ENCODE peak calls at places on chromosomes 6 and 20, in five cellular contexts. L, S, E, G and Y are unnamed samples.

GRCh38 chr20:43579861-43580793 is 10.6 kb upstream of the IFT52 start:
- DNase-seq in S (no peak), G (peak; percentile 19), E (no peak), L (no peak), Y (no peak)

GRCh38 chr6:13012977-13013680 is 296.6 kb downstream of the PHACTR1 start:
- DNase-seq in E (no peak), L (peak; percentile 84), G (peak; percentile 9), S (no peak), Y (no peak)

GRCh38 chr6:84638286-84638685 is 126.1 kb downstream of the TBX18 start:
- DNase-seq in L (no peak), G (no peak), S (no peak), E (no peak), Y (no peak)

GRCh38 chr6:79536615-79536968 is 638 bp downstream of the LCA5 start:
- DNase-seq in E (peak; percentile 8), L (peak; percentile 25), S (no peak), G (peak; percentile 58), Y (no peak)

GRCh38 chr20:44532981-44533331 is 11.1 kb upstream of the SERINC3 start:
- DNase-seq in S (no peak), E (no peak), G (peak; percentile 56), L (no peak), Y (no peak)

GRCh38 chr20:20277772-20278382 is 90.0 kb upstream of the INSM1 start:
- DNase-seq in L (no peak), S (no peak), E (no peak), G (no peak), Y (no peak)

GRCh38 chr6:37038297-37039198 is 33.1 kb downstream of the FGD2 start:
- DNase-seq in S (no peak), L (peak; percentile 94), E (no peak), G (peak; percentile 82), Y (no peak)

GRCh38 chr6:106631356-106631755 is 2.0 kb downstream of the QRSL1 start:
- DNase-seq in S (no peak), E (no peak), G (no peak), L (peak; percentile 7), Y (no peak)

GRCh38 chr20:49245921-49246740 is 26.9 kb downstream of the DDX27 start:
- DNase-seq in L (peak; percentile 38), S (no peak), E (peak; percentile 59), G (peak; percentile 78), Y (no peak)

GRCh38 chr6:45591816-45592359 is 214.2 kb upstream of the SUPT3H start:
- DNase-seq in S (no peak), G (no peak), E (no peak), L (no peak), Y (no peak)

GRCh38 chr20:36119537-36119936 is 35.0 kb upstream of the EPB41L1 start:
- DNase-seq in G (no peak), S (no peak), L (no peak), E (no peak), Y (no peak)

GRCh38 chr6:35034411-35035171 is 106.5 kb downstream of the TCP11 start:
- DNase-seq in E (no peak), L (peak; percentile 70), G (no peak), S (no peak), Y (peak; percentile 77)

GRCh38 chr20:52494244-52494643 is 302.7 kb upstream of the ZFP64 start:
- DNase-seq in S (no peak), L (peak; percentile 10), G (peak; percentile 86), E (no peak), Y (no peak)

GRCh38 chr6:128025478-128025877 is 124.6 kb upstream of the THEMIS start:
- DNase-seq in G (no peak), L (no peak), S (no peak), E (no peak), Y (no peak)

GRCh38 chr6:115485400-115485799 is 575.3 kb downstream of the FRK start:
- DNase-seq in G (no peak), E (no peak), S (no peak), L (no peak), Y (no peak)

GRCh38 chr20:51710503-51710902 is 57.7 kb downstream of the ATP9A start:
- DNase-seq in S (no peak), L (no peak), G (peak; percentile 8), E (no peak), Y (no peak)

GRCh38 chr20:47113362-47114118 is 218.9 kb downstream of the EYA2 start:
- DNase-seq in E (no peak), L (no peak), G (peak; percentile 33), S (no peak), Y (no peak)

GRCh38 chr6:106106276-106107042 is 20.3 kb downstream of the PRDM1 start:
- DNase-seq in L (no peak), E (no peak), S (no peak), G (no peak), Y (no peak)

GRCh38 chr6:24883618-24884017 is 52.1 kb downstream of the RIPOR2 start:
- DNase-seq in S (no peak), E (peak; percentile 85), L (no peak), G (peak; percentile 53), Y (no peak)

GRCh38 chr6:1263039-1263849 is 48.7 kb upstream of the FOXQ1 start:
- DNase-seq in G (peak; percentile 20), L (no peak), E (no peak), S (no peak), Y (no peak)

GRCh38 chr6:15824851-15825250 is 162.0 kb upstream of the DTNBP1 start:
- DNase-seq in G (no peak), E (no peak), L (no peak), S (no peak), Y (no peak)

GRCh38 chr6:163706688-163707087 is 292.2 kb downstream of the QKI start:
- DNase-seq in L (no peak), E (no peak), G (no peak), S (no peak), Y (no peak)

GRCh38 chr20:49446808-49447207 is 35.7 kb downstream of the KCNB1 start:
- DNase-seq in E (no peak), G (peak; percentile 56), S (no peak), L (peak; percentile 46), Y (no peak)

GRCh38 chr20:15740046-15740775 is 833.0 kb downstream of the KIF16B start:
- DNase-seq in L (no peak), G (no peak), E (no peak), S (no peak), Y (no peak)

GRCh38 chr6:146484411-146484810 is 59.2 kb upstream of the RAB32 start:
- DNase-seq in E (no peak), G (no peak), S (no peak), L (no peak), Y (no peak)

GRCh38 chr6:122033564-122034181 is 365.8 kb upstream of the HSF2 start:
- DNase-seq in L (peak; percentile 5), S (no peak), E (peak; percentile 43), G (peak; percentile 86), Y (no peak)

GRCh38 chr6:156698239-156699016 is 78.8 kb upstream of the ARID1B start:
- DNase-seq in G (no peak), L (no peak), S (no peak), E (peak; percentile 99), Y (no peak)

GRCh38 chr20:5686381-5687105 is 63.7 kb upstream of the SHLD1 start:
- DNase-seq in E (no peak), L (no peak), G (no peak), S (no peak), Y (no peak)

GRCh38 chr6:170186006-170186908 is 104.6 kb downstream of the DLL1 start:
- DNase-seq in G (no peak), L (peak; percentile 0), E (no peak), S (no peak), Y (no peak)

GRCh38 chr6:131368077-131368911 is 204.7 kb upstream of the ARG1 start:
- DNase-seq in S (no peak), L (peak; percentile 86), E (peak; percentile 94), G (peak; percentile 29), Y (no peak)

GRCh38 chr20:828987-829386 is 4.5 kb upstream of the FAM110A start:
- DNase-seq in S (no peak), E (no peak), G (no peak), L (no peak), Y (no peak)

GRCh38 chr20:36307412-36308317 is 1.5 kb downstream of the DLGAP4 start:
- DNase-seq in S (no peak), E (no peak), L (no peak), G (no peak), Y (no peak)

GRCh38 chr6:21213492-21213891 is 380.1 kb upstream of the SOX4 start:
- DNase-seq in E (peak; percentile 65), G (no peak), L (no peak), S (no peak), Y (no peak)

DNA sequence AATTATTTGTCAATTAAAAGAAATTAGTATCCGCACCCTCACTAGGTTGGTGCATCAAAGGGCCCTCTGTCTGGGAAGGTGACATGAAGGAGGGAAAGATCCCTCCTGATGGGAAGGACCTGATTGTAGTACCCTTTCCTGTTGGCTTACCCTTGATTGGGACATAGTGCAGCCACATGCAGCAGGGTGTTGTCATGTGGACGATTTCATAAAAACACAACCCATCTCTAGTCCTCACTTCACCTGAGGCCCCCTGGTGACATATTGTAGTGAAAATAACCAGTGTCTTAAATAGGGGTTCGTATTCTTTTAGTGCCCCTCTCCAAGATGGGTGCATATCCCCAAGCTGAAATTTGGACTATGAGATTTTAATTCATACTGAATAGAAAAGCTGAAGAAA is 97.2 kb downstream of the SLX4IP start:
- DNase-seq in S (no peak), E (no peak), G (no peak), L (no peak), Y (no peak)
- TF ChIP-seq CTCF in S (no peak), E (no peak), G (no peak), L (no peak), Y (no peak)

GRCh38 chr6:73985891-73986290 is 289.9 kb downstream of the CD109 start:
- DNase-seq in E (no peak), S (no peak), G (peak; percentile 26), L (no peak), Y (no peak)
- TF ChIP-seq CTCF in E (peak; percentile 37), S (no peak), G (peak; percentile 40), L (no peak), Y (no peak)

DNA sequence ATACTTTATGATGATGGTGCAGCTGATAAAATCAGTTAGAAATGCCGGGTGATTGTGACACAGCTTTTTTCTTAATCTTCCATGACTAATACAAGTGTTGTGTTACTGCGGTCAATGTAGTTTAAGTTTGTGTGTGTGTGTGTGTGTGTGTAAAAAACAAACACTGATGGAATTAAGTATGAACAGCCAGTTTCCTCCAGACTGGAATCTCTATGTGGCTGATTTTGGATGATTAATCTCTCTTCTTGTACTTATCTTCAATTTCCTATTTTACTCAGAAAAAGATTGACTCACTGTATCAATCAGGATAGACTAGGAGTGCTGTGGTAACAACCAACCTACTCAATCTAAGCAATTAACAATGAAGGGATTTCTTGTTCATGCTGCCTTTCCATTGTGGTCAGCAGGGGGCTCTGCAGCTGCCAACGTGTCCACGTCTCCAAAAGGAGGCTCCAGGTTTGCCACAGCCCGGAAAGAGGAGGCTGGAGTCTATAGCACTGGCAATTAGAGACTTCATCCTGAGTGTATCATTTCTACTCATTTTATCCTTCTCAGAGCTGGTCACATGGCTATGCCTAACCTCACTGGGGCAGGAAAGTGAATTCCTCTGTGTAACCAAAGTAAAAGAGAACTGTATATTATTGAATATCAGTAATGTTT is 107.7 kb downstream of the CD109 start:
- DNase-seq in S (no peak), E (peak; percentile 4), L (peak; percentile 5), G (peak; percentile 97), Y (no peak)
- TF ChIP-seq CTCF in S (no peak), E (peak; percentile 72), L (peak; percentile 15), G (peak; percentile 75), Y (peak; percentile 26)

GRCh38 chr20:14148042-14148441 is 152.7 kb downstream of the MACROD2 start:
- DNase-seq in L (no peak), G (peak; percentile 67), E (no peak), S (no peak), Y (no peak)

GRCh38 chr20:14142964-14143627 is 147.8 kb downstream of the MACROD2 start:
- DNase-seq in G (peak; percentile 90), E (no peak), S (no peak), L (peak; percentile 11), Y (no peak)

GRCh38 chr20:14142171-14142570 is 146.9 kb downstream of the MACROD2 start:
- DNase-seq in S (no peak), L (peak; percentile 73), G (peak; percentile 82), E (peak; percentile 0), Y (no peak)
- TF ChIP-seq CTCF in S (no peak), L (peak; percentile 58), G (peak; percentile 73), E (peak; percentile 48), Y (no peak)